ENCODE peak calls at places on chromosomes 11 and 22, in seven cellular contexts. V, L, O, G, P, C and K are unnamed samples.

GRCh38 chr11:72338741-72339140 is 94.8 kb upstream of the PHOX2A start:
- DNase-seq in V (no peak), L (no peak), O (no peak), G (no peak), P (no peak), C (no peak), K (no peak)

GRCh38 chr11:14458377-14458776 is 41.2 kb downstream of the COPB1 start:
- DNase-seq in V (no peak), L (no peak), O (no peak), G (no peak), P (no peak), C (no peak), K (no peak)

GRCh38 chr11:75273331-75273988 is 32.9 kb downstream of the TPBGL start:
- DNase-seq in V (no peak), L (no peak), O (no peak), G (no peak), P (peak; percentile 12), C (no peak), K (no peak)

GRCh38 chr22:36151006-36151595 is 9.5 kb downstream of the APOL3 start:
- DNase-seq in V (no peak), L (no peak), O (no peak), G (no peak), P (no peak), C (no peak), K (no peak)

GRCh38 chr11:10450451-10451398 is 4.3 kb upstream of the AMPD3 start:
- DNase-seq in V (no peak), L (peak; percentile 33), O (peak; percentile 33), G (peak; percentile 90), P (peak; percentile 21), C (peak; percentile 62), K (no peak)

GRCh38 chr11:44159848-44160721 is 64.6 kb downstream of the EXT2 start:
- DNase-seq in V (no peak), L (no peak), O (no peak), G (no peak), P (no peak), C (no peak), K (no peak)

GRCh38 chr11:4658629-4659453 is 15.1 kb downstream of the OR51E1 start:
- DNase-seq in V (no peak), L (no peak), O (no peak), G (peak; percentile 35), P (no peak), C (no peak), K (no peak)

GRCh38 chr11:133163463-133164419 is 368.6 kb downstream of the OPCML start:
- DNase-seq in V (no peak), L (no peak), O (no peak), G (peak; percentile 73), P (no peak), C (no peak), K (no peak)

GRCh38 chr22:44147821-44148574 is 32.7 kb upstream of the PARVG start:
- DNase-seq in V (no peak), L (no peak), O (no peak), G (peak; percentile 98), P (no peak), C (no peak), K (no peak)

GRCh38 chr22:20008221-20008995 is 8.2 kb downstream of the ARVCF start:
- DNase-seq in V (no peak), L (no peak), O (no peak), G (no peak), P (no peak), C (no peak), K (no peak)

GRCh38 chr11:107184936-107185335 is 166.7 kb upstream of the GUCY1A2 start:
- DNase-seq in V (no peak), L (no peak), O (no peak), G (no peak), P (no peak), C (no peak), K (no peak)

GRCh38 chr11:73246303-73246702 is 25.8 kb upstream of the P2RY6 start:
- DNase-seq in V (no peak), L (no peak), O (no peak), G (no peak), P (no peak), C (no peak), K (no peak)

GRCh38 chr22:46262449-46263207 is 515 bp downstream of the PKDREJ start:
- DNase-seq in V (peak; percentile 84), L (peak; percentile 19), O (peak; percentile 72), G (peak; percentile 84), P (peak; percentile 73), C (no peak), K (no peak)

GRCh38 chr11:30257058-30257457 is 26.2 kb downstream of the FSHB start:
- DNase-seq in V (no peak), L (no peak), O (no peak), G (peak; percentile 28), P (no peak), C (no peak), K (no peak)

GRCh38 chr11:30260813-30261212 is 30.0 kb downstream of the FSHB start:
- DNase-seq in V (no peak), L (no peak), O (no peak), G (no peak), P (no peak), C (no peak), K (no peak)

GRCh38 chr11:30254307-30255298 is 23.8 kb downstream of the FSHB start:
- DNase-seq in V (no peak), L (no peak), O (no peak), G (peak; percentile 23), P (no peak), C (no peak), K (no peak)

GRCh38 chr11:30255637-30256036 is 24.8 kb downstream of the FSHB start:
- DNase-seq in V (no peak), L (no peak), O (no peak), G (no peak), P (no peak), C (no peak), K (no peak)

DNA sequence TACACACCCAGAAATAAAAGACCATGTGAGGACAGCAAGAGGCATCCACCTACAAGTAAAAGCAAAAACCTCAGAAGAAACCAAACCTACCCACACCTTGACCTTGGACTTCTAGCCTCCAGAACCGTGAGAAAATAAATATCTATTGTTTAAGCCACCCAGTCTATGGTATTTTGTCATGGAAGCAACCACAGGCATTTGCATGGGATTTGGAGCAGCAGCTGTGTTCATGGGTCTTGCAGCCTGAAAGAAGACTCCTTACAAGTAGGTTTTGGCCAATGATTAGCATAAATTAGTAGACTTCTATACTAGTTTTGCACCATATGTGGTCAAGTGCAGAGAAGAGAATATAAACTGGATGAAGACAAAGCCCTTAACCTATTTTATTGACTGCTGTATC is 27.9 kb downstream of the FSHB start:
- DNase-seq in V (no peak), L (no peak), O (no peak), G (no peak), P (no peak), C (no peak), K (no peak)
- H3K4me1 ChIP-seq in V (no peaks in the 10 kb centered on the region), L (no peaks in the 10 kb centered on the region), O (no peaks in the 10 kb centered on the region), G (no peaks in the 10 kb centered on the region), P (no peaks in the 10 kb centered on the region), C (no peaks in the 10 kb centered on the region), K (no peaks in the 10 kb centered on the region)

GRCh38 chr11:81888391-81888790 is 845.3 kb downstream of the FAM181B start:
- DNase-seq in V (no peak), L (no peak), O (no peak), G (no peak), P (no peak), C (no peak), K (no peak)
- H3K4me3 ChIP-seq in V (no peak overlapping the region), L (no peak overlapping the region), O (no peak overlapping the region), G (no peak overlapping the region), P (no peak overlapping the region), C (no peak overlapping the region), K (no peak overlapping the region)

GRCh38 chr11:63668396-63668795 is 2.8 kb downstream of the ATL3 start:
- DNase-seq in V (no peak), L (no peak), O (no peak), G (no peak), P (no peak), C (no peak), K (no peak)

GRCh38 chr11:63660972-63661371 is 10.2 kb downstream of the ATL3 start:
- DNase-seq in V (no peak), L (no peak), O (no peak), G (no peak), P (no peak), C (no peak), K (no peak)

GRCh38 chr11:63667993-63668392 is 3.2 kb downstream of the ATL3 start:
- DNase-seq in V (no peak), L (no peak), O (no peak), G (peak; percentile 62), P (no peak), C (peak; percentile 68), K (no peak)

GRCh38 chr11:63666874-63667273 is 4.3 kb downstream of the ATL3 start:
- DNase-seq in V (no peak), L (no peak), O (no peak), G (no peak), P (no peak), C (no peak), K (no peak)

GRCh38 chr11:63663809-63664208 is 7.4 kb downstream of the ATL3 start:
- DNase-seq in V (no peak), L (no peak), O (no peak), G (no peak), P (no peak), C (no peak), K (no peak)
- H3K27ac ChIP-seq in V (no peak overlapping the region), L (no peak overlapping the region), O (no peak overlapping the region), G (no peak overlapping the region), P (no peak overlapping the region), C (no peak overlapping the region), K (no peak overlapping the region)

GRCh38 chr11:94132823-94133408 is 4.3 kb downstream of the PANX1 start:
- DNase-seq in V (no peak), L (no peak), O (no peak), G (no peak), P (no peak), C (no peak), K (no peak)

GRCh38 chr11:94130589-94131362 is 2.1 kb downstream of the PANX1 start:
- DNase-seq in V (peak; percentile 82), L (no peak), O (no peak), G (no peak), P (peak; percentile 67), C (no peak), K (no peak)

GRCh38 chr11:94132152-94132558 is 3.5 kb downstream of the PANX1 start:
- DNase-seq in V (peak; percentile 82), L (no peak), O (no peak), G (peak; percentile 64), P (peak; percentile 56), C (no peak), K (no peak)

GRCh38 chr11:94129505-94130335 is 1.1 kb downstream of the PANX1 start:
- DNase-seq in V (peak; percentile 59), L (peak; percentile 7), O (no peak), G (no peak), P (no peak), C (peak; percentile 56), K (no peak)

DNA sequence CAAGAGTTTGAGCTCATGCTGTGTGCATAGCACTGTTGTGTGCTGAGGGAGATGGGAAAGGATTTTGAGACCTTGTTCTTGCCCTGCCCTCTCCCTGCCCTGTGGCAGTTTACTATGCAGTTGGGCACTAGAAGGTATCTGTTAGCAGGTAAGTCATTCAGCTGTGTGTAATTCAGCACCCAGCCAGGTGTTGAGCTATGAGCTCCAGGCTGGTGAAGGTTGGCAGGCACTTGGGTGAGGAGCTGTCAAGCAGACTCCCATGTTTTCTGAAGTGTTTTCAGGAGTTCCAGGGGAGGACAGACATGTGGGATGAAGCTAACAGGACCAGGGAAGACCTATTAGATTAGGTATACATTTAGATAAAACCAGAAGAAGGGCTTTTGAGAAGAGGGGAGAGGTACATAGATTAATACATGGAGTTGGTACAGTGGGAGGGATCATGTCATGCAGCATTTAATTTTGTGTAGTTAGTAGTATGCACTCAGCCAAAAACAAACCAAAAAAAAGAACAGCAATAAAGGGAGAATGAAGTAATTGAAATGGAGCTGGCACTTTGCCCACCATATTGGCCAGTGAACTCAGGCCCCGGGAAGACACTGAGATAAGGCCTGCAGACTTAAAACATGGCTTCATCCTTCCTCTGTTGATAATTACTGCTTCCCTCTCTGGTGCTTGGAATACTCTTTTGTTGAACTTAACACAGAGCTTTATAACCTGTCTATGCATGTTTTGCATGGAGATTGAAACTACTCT is 2.9 kb downstream of the PANX1 start:
- DNase-seq in V (peak; percentile 63), L (no peak), O (no peak), G (no peak), P (peak; percentile 51), C (no peak), K (no peak)
- H3K4me1 ChIP-seq in V (peaks cover 6% of the 10 kb centered on the region), L (peaks cover 52% of the 10 kb centered on the region), O (peaks cover 90% of the 10 kb centered on the region), G (peaks cover 28% of the 10 kb centered on the region), P (peaks cover 23% of the 10 kb centered on the region), C (peaks cover 75% of the 10 kb centered on the region), K (peaks cover 17% of the 10 kb centered on the region)